ENCODE peak calls at places on chromosomes 16 and 17, in eight cellular contexts. P is A549, D is K562, H is endothelial cell of umbilical vein, U is HCT116, X is H1, G is GM12878, K is HepG2. T is an unnamed sample.
A peak's percentile ranks its signal among the peaks of the same experiment; 100 is the strongest.

GRCh38 chr16:66924527-66925321 is 611 bp downstream of the RRAD start:
- DNase-seq in H (no peak), P (peak; percentile 81), K (no peak), D (peak; percentile 91), U (no peak), X (no peak), G (no peak), T (peak; percentile 27)

GRCh38 chr17:3750296-3750695 is 26.6 kb downstream of the HASPIN start:
- DNase-seq in K (no peak), U (no peak), G (no peak), X (no peak), H (no peak), D (no peak), P (no peak), T (no peak)

GRCh38 chr17:7560172-7561027 is 1.3 kb upstream of the SENP3 start:
- DNase-seq in U (no peak), G (no peak), K (peak; percentile 64), D (peak; percentile 51), P (peak; percentile 85), X (no peak), H (peak; percentile 56), T (no peak)

GRCh38 chr16:13203725-13204124 is 302.3 kb downstream of the SHISA9 start:
- DNase-seq in U (no peak), P (no peak), H (no peak), K (no peak), G (no peak), X (no peak), D (no peak), T (no peak)

GRCh38 chr16:73054732-73055481 is 7.0 kb upstream of the ZFHX3 start:
- DNase-seq in U (no peak), P (no peak), H (peak; percentile 39), X (no peak), G (no peak), D (no peak), K (peak; percentile 73), T (peak; percentile 47)

GRCh38 chr17:66904760-66905637 is 59.5 kb upstream of the CACNG4 start:
- DNase-seq in U (no peak), D (no peak), K (peak; percentile 43), X (no peak), G (no peak), H (peak; percentile 82), P (peak; percentile 49), T (no peak)

GRCh38 chr17:56908061-56908542 is 5.7 kb downstream of the TRIM25 start:
- DNase-seq in X (no peak), P (no peak), K (no peak), U (no peak), H (no peak), G (peak; percentile 60), D (no peak), T (peak; percentile 81)

GRCh38 chr17:6927290-6927844 is 68.5 kb upstream of the ALOX12 start:
- DNase-seq in X (no peak), K (no peak), U (no peak), P (no peak), G (no peak), H (no peak), D (no peak), T (peak; percentile 59)

GRCh38 chr16:11806721-11807120 is 9.7 kb upstream of the ZC3H7A start:
- DNase-seq in X (no peak), G (no peak), D (no peak), U (no peak), K (no peak), H (no peak), P (no peak), T (no peak)

GRCh38 chr17:29059281-29059680 is 16.3 kb downstream of the PIPOX start:
- DNase-seq in D (no peak), G (no peak), H (no peak), U (no peak), P (peak; percentile 53), K (peak; percentile 28), X (no peak), T (no peak)

GRCh38 chr16:81630632-81631026 is 148.5 kb upstream of the PLCG2 start:
- DNase-seq in U (no peak), H (no peak), G (no peak), D (no peak), K (no peak), P (no peak), X (no peak), T (no peak)

GRCh38 chr17:73719588-73720071 is 75.4 kb upstream of the SDK2 start:
- DNase-seq in P (no peak), U (no peak), G (no peak), X (no peak), H (no peak), K (peak; percentile 65), D (no peak), T (peak; percentile 34)

GRCh38 chr17:65856865-65857264 is 295.4 kb upstream of the AXIN2 start:
- DNase-seq in U (no peak), P (no peak), K (no peak), H (no peak), X (no peak), G (no peak), D (no peak), T (no peak)

GRCh38 chr17:1055751-1056645 is 59.1 kb downstream of the TIMM22 start:
- DNase-seq in D (peak; percentile 71), G (no peak), K (peak; percentile 47), U (no peak), P (peak; percentile 88), X (no peak), H (peak; percentile 66), T (peak; percentile 36)

GRCh38 chr17:51372345-51373004 is 112.1 kb downstream of the UTP18 start:
- DNase-seq in G (peak; percentile 82), P (peak; percentile 33), K (peak; percentile 72), D (peak; percentile 88), H (peak; percentile 71), U (peak; percentile 98), X (no peak), T (peak; percentile 93)
- TF ChIP-seq MAX in G (no peak), P (peak; percentile 18), K (peak; percentile 14), D (no peak), H (no peak), U (peak; percentile 98), X (peak; percentile 71), T (peak; percentile 81)

GRCh38 chr17:14301279-14301760 is 439 bp downstream of the HS3ST3B1 start:
- DNase-seq in P (peak; percentile 25), X (no peak), U (no peak), K (no peak), D (peak; percentile 26), G (no peak), H (no peak), T (no peak)

GRCh38 chr17:14297161-14297851 is 3.6 kb upstream of the HS3ST3B1 start:
- DNase-seq in P (peak; percentile 59), G (no peak), H (peak; percentile 11), D (no peak), K (peak; percentile 48), U (no peak), X (no peak), T (peak; percentile 86)

GRCh38 chr17:14298221-14298994 is 2.5 kb upstream of the HS3ST3B1 start:
- DNase-seq in P (no peak), X (no peak), D (no peak), K (no peak), H (no peak), U (no peak), G (no peak), T (no peak)

GRCh38 chr17:14300628-14301278 is at the start of gene HS3ST3B1:
- DNase-seq in K (peak; percentile 99), P (peak; percentile 99), H (peak; percentile 89), D (peak; percentile 92), U (peak; percentile 96), G (no peak), X (peak; percentile 98), T (peak; percentile 100)

GRCh38 chr17:14299261-14300093 is 1.4 kb upstream of the HS3ST3B1 start:
- DNase-seq in G (no peak), D (peak; percentile 30), X (no peak), P (peak; percentile 23), H (peak; percentile 20), U (no peak), K (peak; percentile 65), T (peak; percentile 65)
- TF ChIP-seq POLR2A in G (no peak), D (no peak), X (no peak), P (no peak), H (no peak), U (no peak), K (peak; percentile 52), T (no peak)

DNA sequence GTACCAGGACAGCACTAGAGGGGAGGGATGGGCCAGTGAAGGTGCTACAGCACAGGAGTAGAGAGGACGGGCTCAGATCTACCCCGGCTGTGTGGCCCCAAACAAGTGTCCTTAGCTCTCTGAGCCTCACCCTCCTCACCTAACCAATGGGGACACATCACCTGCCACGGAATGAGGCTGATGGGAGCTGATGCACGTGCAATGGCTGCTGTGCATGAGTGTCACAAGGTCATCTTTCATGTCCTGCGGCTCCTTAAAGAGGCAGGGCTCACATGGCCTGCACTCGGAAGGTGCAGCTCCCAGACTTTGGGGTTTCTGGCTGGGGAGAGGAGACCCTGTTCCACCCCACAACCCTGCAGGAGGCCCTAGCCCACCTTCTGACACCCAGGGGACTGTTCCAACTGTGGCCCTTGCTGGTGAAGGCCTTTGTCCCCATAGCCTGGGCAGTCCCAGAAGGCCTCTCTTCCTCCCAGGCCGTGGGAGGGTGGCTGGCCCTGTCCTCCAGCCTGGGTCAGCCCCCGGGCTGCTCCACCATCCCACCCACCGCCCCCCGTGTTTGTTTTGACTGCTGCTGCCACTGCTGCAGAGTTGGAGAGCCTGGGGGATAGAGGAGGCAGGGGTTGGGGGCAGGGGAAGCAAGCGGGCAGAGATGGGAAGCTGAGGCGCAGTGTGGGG is 10.5 kb downstream of the HAP1 start:
- DNase-seq in D (no peak), U (no peak), P (no peak), X (no peak), G (no peak), K (no peak), H (no peak), T (no peak)
- TF ChIP-seq MAX in D (no peak), U (no peak), P (no peak), X (no peak), G (no peak), K (no peak), H (no peak), T (no peak)

GRCh38 chr17:82256242-82256894 is 17.1 kb downstream of the CSNK1D start:
- DNase-seq in G (no peak), P (no peak), D (no peak), H (no peak), U (no peak), K (no peak), X (no peak), T (no peak)

GRCh38 chr17:82253179-82253544 is 20.3 kb downstream of the CSNK1D start:
- DNase-seq in H (no peak), X (no peak), K (no peak), U (no peak), G (no peak), P (no peak), D (no peak), T (no peak)

GRCh38 chr17:82258555-82258954 is 14.9 kb downstream of the CSNK1D start:
- DNase-seq in P (no peak), G (no peak), H (no peak), X (no peak), D (no peak), U (no peak), K (no peak), T (no peak)

GRCh38 chr17:82255573-82255972 is 17.9 kb downstream of the CSNK1D start:
- DNase-seq in P (no peak), X (no peak), D (no peak), U (no peak), K (no peak), G (no peak), H (no peak), T (no peak)

DNA sequence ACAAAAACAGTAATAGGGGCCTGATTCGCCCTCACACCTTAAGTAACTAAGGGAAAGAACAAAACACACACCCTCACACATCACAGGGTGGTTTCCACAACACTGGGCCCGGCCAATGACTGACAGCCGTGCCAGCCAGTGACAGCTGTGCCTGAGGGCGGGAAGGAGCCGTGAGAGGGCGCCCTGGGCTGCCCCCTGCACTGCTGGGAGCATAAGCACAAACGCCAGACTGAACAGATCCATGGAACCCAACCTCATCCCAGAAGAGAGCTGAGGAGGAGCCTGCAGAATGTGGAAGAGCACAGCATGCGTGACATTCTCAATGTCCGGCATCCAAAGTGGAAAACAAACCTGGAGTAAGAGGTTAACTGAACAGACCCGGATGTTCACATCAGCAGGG is 16.0 kb downstream of the CSNK1D start:
- DNase-seq in U (no peak), P (no peak), D (peak; percentile 62), G (no peak), H (peak; percentile 40), K (no peak), X (no peak), T (no peak)
- TF ChIP-seq POLR2A in U (no peak), P (no peak), D (no peak), G (peak; percentile 41), H (no peak), K (no peak), X (no peak), T (no peak)

T was measured in NB4.